ENCODE peak calls at places on chromosomes 6 and 20, in ten cellular contexts. One of them, this sample, is unnamed.

GRCh38 chr6:170583736-170584180 is 679 bp downstream of the PDCD2 start:
- DNase-seq in right atrium auricular region: no peak
- DNase-seq in breast epithelium: no peak
- DNase-seq in body of pancreas: no peak
- DNase-seq in CD8-positive, alpha-beta memory T cell: no peak
- DNase-seq in SK-N-SH: no peak
- DNase-seq in lower lobe of right lung: no peak
- DNase-seq in Caco-2: no peak
- DNase-seq in prostate gland: no peak
- DNase-seq in lower leg skin: no peak
- DNase-seq in this sample: peak

GRCh38 chr6:33080127-33081089 is 4.6 kb downstream of the HLA-DPB1 start:
- DNase-seq in prostate gland: peak
- DNase-seq in Caco-2: no peak
- DNase-seq in lower leg skin: peak
- DNase-seq in breast epithelium: peak
- DNase-seq in lower lobe of right lung: peak
- DNase-seq in SK-N-SH: peak
- DNase-seq in right atrium auricular region: peak
- DNase-seq in body of pancreas: peak
- DNase-seq in CD8-positive, alpha-beta memory T cell: no peak
- DNase-seq in this sample: no peak

GRCh38 chr20:11011653-11012052 is 337.9 kb upstream of the JAG1 start:
- DNase-seq in prostate gland: no peak
- DNase-seq in CD8-positive, alpha-beta memory T cell: no peak
- DNase-seq in lower leg skin: no peak
- DNase-seq in body of pancreas: no peak
- DNase-seq in right atrium auricular region: no peak
- DNase-seq in Caco-2: no peak
- DNase-seq in lower lobe of right lung: no peak
- DNase-seq in breast epithelium: no peak
- DNase-seq in SK-N-SH: no peak
- DNase-seq in this sample: no peak

GRCh38 chr6:77883849-77884248 is 231.0 kb downstream of the MEI4 start:
- DNase-seq in lower leg skin: no peak
- DNase-seq in right atrium auricular region: no peak
- DNase-seq in SK-N-SH: no peak
- DNase-seq in body of pancreas: no peak
- DNase-seq in lower lobe of right lung: no peak
- DNase-seq in prostate gland: no peak
- DNase-seq in CD8-positive, alpha-beta memory T cell: no peak
- DNase-seq in breast epithelium: no peak
- DNase-seq in Caco-2: no peak
- DNase-seq in this sample: no peak

GRCh38 chr6:41531591-41532582 is 14.3 kb upstream of the FOXP4 start:
- DNase-seq in lower lobe of right lung: no peak
- DNase-seq in SK-N-SH: peak
- DNase-seq in breast epithelium: no peak
- DNase-seq in right atrium auricular region: no peak
- DNase-seq in prostate gland: no peak
- DNase-seq in CD8-positive, alpha-beta memory T cell: peak
- DNase-seq in lower leg skin: no peak
- DNase-seq in body of pancreas: no peak
- DNase-seq in Caco-2: no peak
- DNase-seq in this sample: peak

GRCh38 chr20:9886227-9886626 is 47.4 kb upstream of the PAK5 start:
- DNase-seq in breast epithelium: no peak
- DNase-seq in lower leg skin: no peak
- DNase-seq in lower lobe of right lung: no peak
- DNase-seq in CD8-positive, alpha-beta memory T cell: no peak
- DNase-seq in SK-N-SH: no peak
- DNase-seq in right atrium auricular region: no peak
- DNase-seq in Caco-2: no peak
- DNase-seq in body of pancreas: no peak
- DNase-seq in prostate gland: no peak
- DNase-seq in this sample: no peak

GRCh38 chr6:168225471-168225901 is 94.1 kb downstream of the DACT2 start:
- DNase-seq in Caco-2: no peak
- DNase-seq in lower lobe of right lung: no peak
- DNase-seq in prostate gland: no peak
- DNase-seq in right atrium auricular region: peak
- DNase-seq in lower leg skin: peak
- DNase-seq in breast epithelium: peak
- DNase-seq in body of pancreas: no peak
- DNase-seq in SK-N-SH: no peak
- DNase-seq in CD8-positive, alpha-beta memory T cell: no peak
- DNase-seq in this sample: no peak

GRCh38 chr6:63904844-63905243 is 269.2 kb downstream of the PHF3 start:
- DNase-seq in prostate gland: no peak
- DNase-seq in CD8-positive, alpha-beta memory T cell: no peak
- DNase-seq in lower lobe of right lung: no peak
- DNase-seq in lower leg skin: no peak
- DNase-seq in SK-N-SH: no peak
- DNase-seq in right atrium auricular region: no peak
- DNase-seq in breast epithelium: no peak
- DNase-seq in Caco-2: no peak
- DNase-seq in body of pancreas: no peak
- DNase-seq in this sample: peak

GRCh38 chr6:71012871-71013456 is 56.1 kb upstream of the B3GAT2 start:
- DNase-seq in right atrium auricular region: no peak
- DNase-seq in breast epithelium: no peak
- DNase-seq in lower lobe of right lung: no peak
- DNase-seq in SK-N-SH: peak
- DNase-seq in lower leg skin: no peak
- DNase-seq in Caco-2: peak
- DNase-seq in prostate gland: peak
- DNase-seq in CD8-positive, alpha-beta memory T cell: no peak
- DNase-seq in body of pancreas: peak
- DNase-seq in this sample: peak

GRCh38 chr6:127376685-127377084 is 33.3 kb upstream of the ECHDC1 start:
- DNase-seq in prostate gland: no peak
- DNase-seq in lower leg skin: no peak
- DNase-seq in CD8-positive, alpha-beta memory T cell: no peak
- DNase-seq in body of pancreas: no peak
- DNase-seq in breast epithelium: no peak
- DNase-seq in lower lobe of right lung: no peak
- DNase-seq in SK-N-SH: no peak
- DNase-seq in right atrium auricular region: no peak
- DNase-seq in Caco-2: no peak
- DNase-seq in this sample: no peak

GRCh38 chr6:39348740-39349139 is 26.2 kb upstream of the KCNK16 start:
- DNase-seq in body of pancreas: no peak
- DNase-seq in CD8-positive, alpha-beta memory T cell: no peak
- DNase-seq in lower lobe of right lung: no peak
- DNase-seq in breast epithelium: no peak
- DNase-seq in right atrium auricular region: no peak
- DNase-seq in SK-N-SH: no peak
- DNase-seq in lower leg skin: no peak
- DNase-seq in Caco-2: no peak
- DNase-seq in prostate gland: no peak
- DNase-seq in this sample: no peak

GRCh38 chr6:38364775-38365174 is 275.0 kb downstream of the BTBD9 start:
- DNase-seq in prostate gland: no peak
- DNase-seq in breast epithelium: no peak
- DNase-seq in Caco-2: no peak
- DNase-seq in right atrium auricular region: no peak
- DNase-seq in lower leg skin: no peak
- DNase-seq in body of pancreas: no peak
- DNase-seq in lower lobe of right lung: no peak
- DNase-seq in CD8-positive, alpha-beta memory T cell: no peak
- DNase-seq in SK-N-SH: no peak
- DNase-seq in this sample: no peak

GRCh38 chr6:35302604-35303218 is 5.1 kb downstream of the DEF6 start:
- DNase-seq in lower lobe of right lung: peak
- DNase-seq in lower leg skin: peak
- DNase-seq in breast epithelium: no peak
- DNase-seq in body of pancreas: no peak
- DNase-seq in CD8-positive, alpha-beta memory T cell: peak
- DNase-seq in SK-N-SH: peak
- DNase-seq in right atrium auricular region: no peak
- DNase-seq in prostate gland: no peak
- DNase-seq in Caco-2: no peak
- DNase-seq in this sample: peak
- H3K4me3 ChIP-seq in lower lobe of right lung: peak
- H3K4me3 ChIP-seq in lower leg skin: no peak
- H3K4me3 ChIP-seq in breast epithelium: no peak
- H3K4me3 ChIP-seq in body of pancreas: no peak
- H3K4me3 ChIP-seq in CD8-positive, alpha-beta memory T cell: peak
- H3K4me3 ChIP-seq in SK-N-SH: no peak
- H3K4me3 ChIP-seq in right atrium auricular region: no peak
- H3K4me3 ChIP-seq in prostate gland: no peak
- H3K4me3 ChIP-seq in Caco-2: no peak
- H3K4me3 ChIP-seq in this sample: peak

GRCh38 chr6:3742426-3743344 is 8.8 kb downstream of the PXDC1 start:
- DNase-seq in body of pancreas: peak
- DNase-seq in breast epithelium: peak
- DNase-seq in lower leg skin: peak
- DNase-seq in right atrium auricular region: peak
- DNase-seq in Caco-2: peak
- DNase-seq in SK-N-SH: peak
- DNase-seq in CD8-positive, alpha-beta memory T cell: peak
- DNase-seq in lower lobe of right lung: peak
- DNase-seq in prostate gland: peak
- DNase-seq in this sample: peak
- H3K4me3 ChIP-seq in body of pancreas: no peak
- H3K4me3 ChIP-seq in breast epithelium: peak
- H3K4me3 ChIP-seq in lower leg skin: no peak
- H3K4me3 ChIP-seq in right atrium auricular region: no peak
- H3K4me3 ChIP-seq in Caco-2: no peak
- H3K4me3 ChIP-seq in SK-N-SH: peak
- H3K4me3 ChIP-seq in CD8-positive, alpha-beta memory T cell: peak
- H3K4me3 ChIP-seq in lower lobe of right lung: peak
- H3K4me3 ChIP-seq in prostate gland: no peak
- H3K4me3 ChIP-seq in this sample: no peak

GRCh38 chr6:164838068-164838615 is 471.3 kb downstream of the C6orf118 start:
- DNase-seq in body of pancreas: no peak
- DNase-seq in lower leg skin: no peak
- DNase-seq in right atrium auricular region: no peak
- DNase-seq in prostate gland: no peak
- DNase-seq in SK-N-SH: no peak
- DNase-seq in Caco-2: no peak
- DNase-seq in lower lobe of right lung: no peak
- DNase-seq in CD8-positive, alpha-beta memory T cell: no peak
- DNase-seq in breast epithelium: no peak
- DNase-seq in this sample: no peak
- H3K4me3 ChIP-seq in body of pancreas: no peak
- H3K4me3 ChIP-seq in lower leg skin: no peak
- H3K4me3 ChIP-seq in right atrium auricular region: no peak
- H3K4me3 ChIP-seq in prostate gland: no peak
- H3K4me3 ChIP-seq in SK-N-SH: no peak
- H3K4me3 ChIP-seq in Caco-2: no peak
- H3K4me3 ChIP-seq in lower lobe of right lung: no peak
- H3K4me3 ChIP-seq in CD8-positive, alpha-beta memory T cell: no peak
- H3K4me3 ChIP-seq in breast epithelium: no peak
- H3K4me3 ChIP-seq in this sample: no peak

GRCh38 chr20:50146732-50147662 is 6.5 kb downstream of the PEDS1 start:
- DNase-seq in right atrium auricular region: peak
- DNase-seq in CD8-positive, alpha-beta memory T cell: peak
- DNase-seq in lower lobe of right lung: peak
- DNase-seq in SK-N-SH: no peak
- DNase-seq in prostate gland: peak
- DNase-seq in breast epithelium: no peak
- DNase-seq in Caco-2: no peak
- DNase-seq in body of pancreas: peak
- DNase-seq in lower leg skin: peak
- DNase-seq in this sample: peak

GRCh38 chr20:50142812-50143211 is 10.7 kb downstream of the PEDS1 start:
- DNase-seq in breast epithelium: no peak
- DNase-seq in body of pancreas: no peak
- DNase-seq in lower leg skin: no peak
- DNase-seq in right atrium auricular region: no peak
- DNase-seq in prostate gland: no peak
- DNase-seq in SK-N-SH: no peak
- DNase-seq in lower lobe of right lung: no peak
- DNase-seq in CD8-positive, alpha-beta memory T cell: no peak
- DNase-seq in Caco-2: peak
- DNase-seq in this sample: no peak

GRCh38 chr20:50144362-50144761 is 9.2 kb downstream of the PEDS1 start:
- DNase-seq in body of pancreas: no peak
- DNase-seq in CD8-positive, alpha-beta memory T cell: no peak
- DNase-seq in right atrium auricular region: peak
- DNase-seq in lower lobe of right lung: no peak
- DNase-seq in lower leg skin: peak
- DNase-seq in prostate gland: peak
- DNase-seq in Caco-2: peak
- DNase-seq in breast epithelium: no peak
- DNase-seq in SK-N-SH: no peak
- DNase-seq in this sample: no peak

GRCh38 chr20:50149481-50150254 is 3.9 kb downstream of the PEDS1 start:
- DNase-seq in SK-N-SH: no peak
- DNase-seq in right atrium auricular region: no peak
- DNase-seq in lower leg skin: no peak
- DNase-seq in Caco-2: no peak
- DNase-seq in prostate gland: no peak
- DNase-seq in breast epithelium: no peak
- DNase-seq in body of pancreas: peak
- DNase-seq in CD8-positive, alpha-beta memory T cell: no peak
- DNase-seq in lower lobe of right lung: no peak
- DNase-seq in this sample: no peak

GRCh38 chr20:50146214-50146613 is 7.3 kb downstream of the PEDS1 start:
- DNase-seq in right atrium auricular region: no peak
- DNase-seq in CD8-positive, alpha-beta memory T cell: no peak
- DNase-seq in lower lobe of right lung: no peak
- DNase-seq in prostate gland: no peak
- DNase-seq in body of pancreas: no peak
- DNase-seq in breast epithelium: no peak
- DNase-seq in lower leg skin: no peak
- DNase-seq in Caco-2: no peak
- DNase-seq in SK-N-SH: no peak
- DNase-seq in this sample: no peak
- H3K4me3 ChIP-seq in right atrium auricular region: no peak
- H3K4me3 ChIP-seq in CD8-positive, alpha-beta memory T cell: peak
- H3K4me3 ChIP-seq in lower lobe of right lung: peak
- H3K4me3 ChIP-seq in prostate gland: no peak
- H3K4me3 ChIP-seq in body of pancreas: no peak
- H3K4me3 ChIP-seq in breast epithelium: no peak
- H3K4me3 ChIP-seq in lower leg skin: no peak
- H3K4me3 ChIP-seq in Caco-2: no peak
- H3K4me3 ChIP-seq in SK-N-SH: no peak
- H3K4me3 ChIP-seq in this sample: peak

This sample was measured in Jurkat, Clone E6-1.